ENCODE peak calls at places on chromosomes 5 and 9, in nine cellular contexts. One of them, this sample, is unnamed.

GRCh38 chr5:53246042-53246836 is 136.7 kb upstream of the MOCS2 start:
- DNase-seq in activated gamma-delta T cell treated with anti-CD3 and anti-CD28 coated beads, Interleukin-2, amount 50 U/mL, for 16 hours: no peak
- DNase-seq in body of pancreas: no peak
- DNase-seq in GM12891: no peak
- DNase-seq in endothelial cell: no peak
- DNase-seq in stimulated activated CD4-positive, alpha-beta T cell treated with anti-CD3 and anti-CD28 coated beads, Interleukin-2, amount 100 ng/mL, for 48 hours: no peak
- DNase-seq in substantia nigra: no peak
- DNase-seq in NCI-H345: no peak
- DNase-seq in KG1: no peak
- DNase-seq in this sample: no peak

GRCh38 chr5:180787711-180788431 is 14.7 kb downstream of the MGAT1 start:
- DNase-seq in stimulated activated CD4-positive, alpha-beta T cell treated with anti-CD3 and anti-CD28 coated beads, Interleukin-2, amount 100 ng/mL, for 48 hours: no peak
- DNase-seq in endothelial cell: no peak
- DNase-seq in GM12891: no peak
- DNase-seq in body of pancreas: no peak
- DNase-seq in KG1: no peak
- DNase-seq in NCI-H345: no peak
- DNase-seq in activated gamma-delta T cell treated with anti-CD3 and anti-CD28 coated beads, Interleukin-2, amount 50 U/mL, for 16 hours: no peak
- DNase-seq in substantia nigra: no peak
- DNase-seq in this sample: no peak

GRCh38 chr5:94316916-94317838 is 301.2 kb downstream of the KIAA0825 start:
- DNase-seq in KG1: no peak
- DNase-seq in GM12891: no peak
- DNase-seq in activated gamma-delta T cell treated with anti-CD3 and anti-CD28 coated beads, Interleukin-2, amount 50 U/mL, for 16 hours: no peak
- DNase-seq in stimulated activated CD4-positive, alpha-beta T cell treated with anti-CD3 and anti-CD28 coated beads, Interleukin-2, amount 100 ng/mL, for 48 hours: no peak
- DNase-seq in body of pancreas: no peak
- DNase-seq in endothelial cell: no peak
- DNase-seq in NCI-H345: no peak
- DNase-seq in substantia nigra: no peak
- DNase-seq in this sample: no peak

GRCh38 chr9:36584626-36585460 is 12.1 kb downstream of the MELK start:
- DNase-seq in stimulated activated CD4-positive, alpha-beta T cell treated with anti-CD3 and anti-CD28 coated beads, Interleukin-2, amount 100 ng/mL, for 48 hours: no peak
- DNase-seq in KG1: no peak
- DNase-seq in endothelial cell: no peak
- DNase-seq in substantia nigra: no peak
- DNase-seq in body of pancreas: no peak
- DNase-seq in GM12891: no peak
- DNase-seq in activated gamma-delta T cell treated with anti-CD3 and anti-CD28 coated beads, Interleukin-2, amount 50 U/mL, for 16 hours: no peak
- DNase-seq in NCI-H345: no peak
- DNase-seq in this sample: no peak

GRCh38 chr5:32170303-32171170 is 3.6 kb downstream of the GOLPH3 start:
- DNase-seq in activated gamma-delta T cell treated with anti-CD3 and anti-CD28 coated beads, Interleukin-2, amount 50 U/mL, for 16 hours: no peak
- DNase-seq in GM12891: no peak
- DNase-seq in body of pancreas: no peak
- DNase-seq in KG1: no peak
- DNase-seq in substantia nigra: no peak
- DNase-seq in NCI-H345: no peak
- DNase-seq in stimulated activated CD4-positive, alpha-beta T cell treated with anti-CD3 and anti-CD28 coated beads, Interleukin-2, amount 100 ng/mL, for 48 hours: no peak
- DNase-seq in endothelial cell: no peak
- DNase-seq in this sample: no peak

GRCh38 chr9:130090915-130091314 is 37.2 kb downstream of the GPR107 start:
- DNase-seq in activated gamma-delta T cell treated with anti-CD3 and anti-CD28 coated beads, Interleukin-2, amount 50 U/mL, for 16 hours: no peak
- DNase-seq in GM12891: no peak
- DNase-seq in substantia nigra: no peak
- DNase-seq in stimulated activated CD4-positive, alpha-beta T cell treated with anti-CD3 and anti-CD28 coated beads, Interleukin-2, amount 100 ng/mL, for 48 hours: no peak
- DNase-seq in NCI-H345: no peak
- DNase-seq in endothelial cell: no peak
- DNase-seq in body of pancreas: no peak
- DNase-seq in KG1: no peak
- DNase-seq in this sample: no peak

GRCh38 chr9:129399301-129399990 is 221.4 kb upstream of the IER5L start:
- DNase-seq in KG1: no peak
- DNase-seq in activated gamma-delta T cell treated with anti-CD3 and anti-CD28 coated beads, Interleukin-2, amount 50 U/mL, for 16 hours: no peak
- DNase-seq in stimulated activated CD4-positive, alpha-beta T cell treated with anti-CD3 and anti-CD28 coated beads, Interleukin-2, amount 100 ng/mL, for 48 hours: no peak
- DNase-seq in substantia nigra: no peak
- DNase-seq in endothelial cell: no peak
- DNase-seq in NCI-H345: no peak
- DNase-seq in GM12891: no peak
- DNase-seq in body of pancreas: no peak
- DNase-seq in this sample: no peak

GRCh38 chr5:55218966-55219365 is 8.1 kb downstream of the MCIDAS start:
- DNase-seq in substantia nigra: no peak
- DNase-seq in activated gamma-delta T cell treated with anti-CD3 and anti-CD28 coated beads, Interleukin-2, amount 50 U/mL, for 16 hours: no peak
- DNase-seq in stimulated activated CD4-positive, alpha-beta T cell treated with anti-CD3 and anti-CD28 coated beads, Interleukin-2, amount 100 ng/mL, for 48 hours: no peak
- DNase-seq in GM12891: no peak
- DNase-seq in endothelial cell: no peak
- DNase-seq in body of pancreas: peak
- DNase-seq in NCI-H345: peak
- DNase-seq in KG1: no peak
- DNase-seq in this sample: no peak

GRCh38 chr9:119088002-119088401 is 281.2 kb downstream of the BRINP1 start:
- DNase-seq in body of pancreas: no peak
- DNase-seq in GM12891: no peak
- DNase-seq in NCI-H345: peak
- DNase-seq in stimulated activated CD4-positive, alpha-beta T cell treated with anti-CD3 and anti-CD28 coated beads, Interleukin-2, amount 100 ng/mL, for 48 hours: no peak
- DNase-seq in KG1: no peak
- DNase-seq in endothelial cell: no peak
- DNase-seq in activated gamma-delta T cell treated with anti-CD3 and anti-CD28 coated beads, Interleukin-2, amount 50 U/mL, for 16 hours: no peak
- DNase-seq in substantia nigra: no peak
- DNase-seq in this sample: no peak

GRCh38 chr5:178363501-178364325 is 131.1 kb upstream of the PHYKPL start:
- DNase-seq in activated gamma-delta T cell treated with anti-CD3 and anti-CD28 coated beads, Interleukin-2, amount 50 U/mL, for 16 hours: no peak
- DNase-seq in endothelial cell: no peak
- DNase-seq in NCI-H345: no peak
- DNase-seq in GM12891: no peak
- DNase-seq in body of pancreas: no peak
- DNase-seq in substantia nigra: no peak
- DNase-seq in stimulated activated CD4-positive, alpha-beta T cell treated with anti-CD3 and anti-CD28 coated beads, Interleukin-2, amount 100 ng/mL, for 48 hours: no peak
- DNase-seq in KG1: no peak
- DNase-seq in this sample: no peak

GRCh38 chr5:157867736-157868135 is 8.8 kb upstream of the CLINT1 start:
- DNase-seq in KG1: no peak
- DNase-seq in NCI-H345: no peak
- DNase-seq in activated gamma-delta T cell treated with anti-CD3 and anti-CD28 coated beads, Interleukin-2, amount 50 U/mL, for 16 hours: no peak
- DNase-seq in substantia nigra: no peak
- DNase-seq in GM12891: no peak
- DNase-seq in stimulated activated CD4-positive, alpha-beta T cell treated with anti-CD3 and anti-CD28 coated beads, Interleukin-2, amount 100 ng/mL, for 48 hours: no peak
- DNase-seq in endothelial cell: no peak
- DNase-seq in body of pancreas: no peak
- DNase-seq in this sample: no peak

GRCh38 chr9:137254624-137255447 is at the start of gene NELFB:
- DNase-seq in NCI-H345: peak
- DNase-seq in stimulated activated CD4-positive, alpha-beta T cell treated with anti-CD3 and anti-CD28 coated beads, Interleukin-2, amount 100 ng/mL, for 48 hours: peak
- DNase-seq in activated gamma-delta T cell treated with anti-CD3 and anti-CD28 coated beads, Interleukin-2, amount 50 U/mL, for 16 hours: peak
- DNase-seq in substantia nigra: peak
- DNase-seq in body of pancreas: peak
- DNase-seq in endothelial cell: peak
- DNase-seq in GM12891: peak
- DNase-seq in KG1: peak
- DNase-seq in this sample: peak

GRCh38 chr9:98105006-98105405 is 14.0 kb downstream of the TRIM14 start:
- DNase-seq in KG1: no peak
- DNase-seq in endothelial cell: no peak
- DNase-seq in substantia nigra: no peak
- DNase-seq in activated gamma-delta T cell treated with anti-CD3 and anti-CD28 coated beads, Interleukin-2, amount 50 U/mL, for 16 hours: no peak
- DNase-seq in NCI-H345: no peak
- DNase-seq in stimulated activated CD4-positive, alpha-beta T cell treated with anti-CD3 and anti-CD28 coated beads, Interleukin-2, amount 100 ng/mL, for 48 hours: no peak
- DNase-seq in GM12891: no peak
- DNase-seq in body of pancreas: no peak
- DNase-seq in this sample: no peak

GRCh38 chr9:110340306-110340705 is 2.6 kb upstream of the TXNDC8 start:
- DNase-seq in body of pancreas: no peak
- DNase-seq in activated gamma-delta T cell treated with anti-CD3 and anti-CD28 coated beads, Interleukin-2, amount 50 U/mL, for 16 hours: no peak
- DNase-seq in NCI-H345: no peak
- DNase-seq in substantia nigra: no peak
- DNase-seq in endothelial cell: peak
- DNase-seq in stimulated activated CD4-positive, alpha-beta T cell treated with anti-CD3 and anti-CD28 coated beads, Interleukin-2, amount 100 ng/mL, for 48 hours: no peak
- DNase-seq in KG1: no peak
- DNase-seq in GM12891: no peak
- DNase-seq in this sample: no peak

GRCh38 chr5:81778642-81779041 is 27.7 kb upstream of the SSBP2 start:
- DNase-seq in GM12891: no peak
- DNase-seq in body of pancreas: no peak
- DNase-seq in substantia nigra: no peak
- DNase-seq in NCI-H345: no peak
- DNase-seq in KG1: peak
- DNase-seq in endothelial cell: no peak
- DNase-seq in activated gamma-delta T cell treated with anti-CD3 and anti-CD28 coated beads, Interleukin-2, amount 50 U/mL, for 16 hours: no peak
- DNase-seq in stimulated activated CD4-positive, alpha-beta T cell treated with anti-CD3 and anti-CD28 coated beads, Interleukin-2, amount 100 ng/mL, for 48 hours: no peak
- DNase-seq in this sample: no peak

GRCh38 chr9:134860510-134860909 is 20.1 kb upstream of the FCN2 start:
- DNase-seq in KG1: no peak
- DNase-seq in stimulated activated CD4-positive, alpha-beta T cell treated with anti-CD3 and anti-CD28 coated beads, Interleukin-2, amount 100 ng/mL, for 48 hours: no peak
- DNase-seq in activated gamma-delta T cell treated with anti-CD3 and anti-CD28 coated beads, Interleukin-2, amount 50 U/mL, for 16 hours: no peak
- DNase-seq in NCI-H345: no peak
- DNase-seq in endothelial cell: no peak
- DNase-seq in GM12891: no peak
- DNase-seq in substantia nigra: no peak
- DNase-seq in body of pancreas: no peak
- DNase-seq in this sample: no peak

GRCh38 chr9:35501941-35502340 is 12.0 kb downstream of the RUSC2 start:
- DNase-seq in stimulated activated CD4-positive, alpha-beta T cell treated with anti-CD3 and anti-CD28 coated beads, Interleukin-2, amount 100 ng/mL, for 48 hours: no peak
- DNase-seq in GM12891: no peak
- DNase-seq in endothelial cell: no peak
- DNase-seq in activated gamma-delta T cell treated with anti-CD3 and anti-CD28 coated beads, Interleukin-2, amount 50 U/mL, for 16 hours: no peak
- DNase-seq in KG1: no peak
- DNase-seq in body of pancreas: no peak
- DNase-seq in substantia nigra: no peak
- DNase-seq in NCI-H345: no peak
- DNase-seq in this sample: no peak

GRCh38 chr5:173633304-173633703 is 16.9 kb upstream of the BOD1 start:
- DNase-seq in GM12891: no peak
- DNase-seq in endothelial cell: no peak
- DNase-seq in body of pancreas: no peak
- DNase-seq in stimulated activated CD4-positive, alpha-beta T cell treated with anti-CD3 and anti-CD28 coated beads, Interleukin-2, amount 100 ng/mL, for 48 hours: no peak
- DNase-seq in substantia nigra: no peak
- DNase-seq in activated gamma-delta T cell treated with anti-CD3 and anti-CD28 coated beads, Interleukin-2, amount 50 U/mL, for 16 hours: no peak
- DNase-seq in NCI-H345: no peak
- DNase-seq in KG1: no peak
- DNase-seq in this sample: no peak

GRCh38 chr9:100474950-100475276 is 2.0 kb downstream of the TMEFF1 start:
- DNase-seq in KG1: no peak
- DNase-seq in endothelial cell: no peak
- DNase-seq in substantia nigra: no peak
- DNase-seq in NCI-H345: no peak
- DNase-seq in GM12891: no peak
- DNase-seq in stimulated activated CD4-positive, alpha-beta T cell treated with anti-CD3 and anti-CD28 coated beads, Interleukin-2, amount 100 ng/mL, for 48 hours: no peak
- DNase-seq in activated gamma-delta T cell treated with anti-CD3 and anti-CD28 coated beads, Interleukin-2, amount 50 U/mL, for 16 hours: no peak
- DNase-seq in body of pancreas: no peak
- DNase-seq in this sample: no peak

GRCh38 chr5:139094154-139095131 is 103.7 kb downstream of the SIL1 start:
- DNase-seq in endothelial cell: no peak
- DNase-seq in KG1: no peak
- DNase-seq in body of pancreas: no peak
- DNase-seq in stimulated activated CD4-positive, alpha-beta T cell treated with anti-CD3 and anti-CD28 coated beads, Interleukin-2, amount 100 ng/mL, for 48 hours: no peak
- DNase-seq in activated gamma-delta T cell treated with anti-CD3 and anti-CD28 coated beads, Interleukin-2, amount 50 U/mL, for 16 hours: no peak
- DNase-seq in substantia nigra: no peak
- DNase-seq in GM12891: no peak
- DNase-seq in NCI-H345: no peak
- DNase-seq in this sample: no peak

GRCh38 chr9:126417007-126417406 is 90.4 kb downstream of the MVB12B start:
- DNase-seq in substantia nigra: no peak
- DNase-seq in KG1: no peak
- DNase-seq in GM12891: no peak
- DNase-seq in NCI-H345: peak
- DNase-seq in endothelial cell: no peak
- DNase-seq in body of pancreas: no peak
- DNase-seq in stimulated activated CD4-positive, alpha-beta T cell treated with anti-CD3 and anti-CD28 coated beads, Interleukin-2, amount 100 ng/mL, for 48 hours: no peak
- DNase-seq in activated gamma-delta T cell treated with anti-CD3 and anti-CD28 coated beads, Interleukin-2, amount 50 U/mL, for 16 hours: no peak
- DNase-seq in this sample: no peak

GRCh38 chr9:2610985-2611384 is 10.6 kb upstream of the VLDLR start:
- DNase-seq in endothelial cell: no peak
- DNase-seq in KG1: no peak
- DNase-seq in NCI-H345: no peak
- DNase-seq in body of pancreas: no peak
- DNase-seq in activated gamma-delta T cell treated with anti-CD3 and anti-CD28 coated beads, Interleukin-2, amount 50 U/mL, for 16 hours: no peak
- DNase-seq in GM12891: no peak
- DNase-seq in stimulated activated CD4-positive, alpha-beta T cell treated with anti-CD3 and anti-CD28 coated beads, Interleukin-2, amount 100 ng/mL, for 48 hours: no peak
- DNase-seq in substantia nigra: no peak
- DNase-seq in this sample: no peak

GRCh38 chr5:38938424-38938823 is 92.6 kb downstream of the OSMR start:
- DNase-seq in body of pancreas: no peak
- DNase-seq in activated gamma-delta T cell treated with anti-CD3 and anti-CD28 coated beads, Interleukin-2, amount 50 U/mL, for 16 hours: no peak
- DNase-seq in stimulated activated CD4-positive, alpha-beta T cell treated with anti-CD3 and anti-CD28 coated beads, Interleukin-2, amount 100 ng/mL, for 48 hours: no peak
- DNase-seq in substantia nigra: no peak
- DNase-seq in GM12891: no peak
- DNase-seq in KG1: no peak
- DNase-seq in endothelial cell: no peak
- DNase-seq in NCI-H345: no peak
- DNase-seq in this sample: no peak

GRCh38 chr5:170221319-170221718 is 11.5 kb upstream of the C5orf58 start:
- DNase-seq in KG1: no peak
- DNase-seq in stimulated activated CD4-positive, alpha-beta T cell treated with anti-CD3 and anti-CD28 coated beads, Interleukin-2, amount 100 ng/mL, for 48 hours: no peak
- DNase-seq in NCI-H345: no peak
- DNase-seq in endothelial cell: no peak
- DNase-seq in GM12891: no peak
- DNase-seq in activated gamma-delta T cell treated with anti-CD3 and anti-CD28 coated beads, Interleukin-2, amount 50 U/mL, for 16 hours: no peak
- DNase-seq in body of pancreas: no peak
- DNase-seq in substantia nigra: no peak
- DNase-seq in this sample: no peak

GRCh38 chr5:66960373-66961137 is 236.0 kb downstream of the CD180 start:
- DNase-seq in substantia nigra: no peak
- DNase-seq in stimulated activated CD4-positive, alpha-beta T cell treated with anti-CD3 and anti-CD28 coated beads, Interleukin-2, amount 100 ng/mL, for 48 hours: no peak
- DNase-seq in NCI-H345: peak
- DNase-seq in KG1: no peak
- DNase-seq in endothelial cell: no peak
- DNase-seq in activated gamma-delta T cell treated with anti-CD3 and anti-CD28 coated beads, Interleukin-2, amount 50 U/mL, for 16 hours: no peak
- DNase-seq in body of pancreas: no peak
- DNase-seq in GM12891: no peak
- DNase-seq in this sample: no peak

GRCh38 chr9:99828417-99829176 is 6.9 kb downstream of the NR4A3 start:
- DNase-seq in KG1: no peak
- DNase-seq in NCI-H345: no peak
- DNase-seq in body of pancreas: no peak
- DNase-seq in activated gamma-delta T cell treated with anti-CD3 and anti-CD28 coated beads, Interleukin-2, amount 50 U/mL, for 16 hours: no peak
- DNase-seq in stimulated activated CD4-positive, alpha-beta T cell treated with anti-CD3 and anti-CD28 coated beads, Interleukin-2, amount 100 ng/mL, for 48 hours: no peak
- DNase-seq in GM12891: no peak
- DNase-seq in endothelial cell: peak
- DNase-seq in substantia nigra: no peak
- DNase-seq in this sample: no peak

GRCh38 chr9:110578896-110579752 is at the start of gene SVEP1:
- DNase-seq in activated gamma-delta T cell treated with anti-CD3 and anti-CD28 coated beads, Interleukin-2, amount 50 U/mL, for 16 hours: no peak
- DNase-seq in endothelial cell: peak
- DNase-seq in NCI-H345: peak
- DNase-seq in GM12891: peak
- DNase-seq in substantia nigra: peak
- DNase-seq in KG1: no peak
- DNase-seq in stimulated activated CD4-positive, alpha-beta T cell treated with anti-CD3 and anti-CD28 coated beads, Interleukin-2, amount 100 ng/mL, for 48 hours: no peak
- DNase-seq in body of pancreas: peak
- DNase-seq in this sample: no peak

GRCh38 chr5:17217421-17218352 is at the start of gene BASP1:
- DNase-seq in GM12891: peak
- DNase-seq in stimulated activated CD4-positive, alpha-beta T cell treated with anti-CD3 and anti-CD28 coated beads, Interleukin-2, amount 100 ng/mL, for 48 hours: no peak
- DNase-seq in NCI-H345: peak
- DNase-seq in activated gamma-delta T cell treated with anti-CD3 and anti-CD28 coated beads, Interleukin-2, amount 50 U/mL, for 16 hours: no peak
- DNase-seq in endothelial cell: peak
- DNase-seq in KG1: no peak
- DNase-seq in body of pancreas: peak
- DNase-seq in substantia nigra: peak
- DNase-seq in this sample: peak

GRCh38 chr9:94864862-94865435 is 138.4 kb downstream of the AOPEP start:
- DNase-seq in stimulated activated CD4-positive, alpha-beta T cell treated with anti-CD3 and anti-CD28 coated beads, Interleukin-2, amount 100 ng/mL, for 48 hours: no peak
- DNase-seq in KG1: no peak
- DNase-seq in activated gamma-delta T cell treated with anti-CD3 and anti-CD28 coated beads, Interleukin-2, amount 50 U/mL, for 16 hours: no peak
- DNase-seq in body of pancreas: no peak
- DNase-seq in substantia nigra: no peak
- DNase-seq in NCI-H345: no peak
- DNase-seq in endothelial cell: no peak
- DNase-seq in GM12891: no peak
- DNase-seq in this sample: no peak

GRCh38 chr5:35671516-35671915 is 53.9 kb downstream of the SPEF2 start:
- DNase-seq in endothelial cell: no peak
- DNase-seq in NCI-H345: no peak
- DNase-seq in body of pancreas: no peak
- DNase-seq in substantia nigra: no peak
- DNase-seq in stimulated activated CD4-positive, alpha-beta T cell treated with anti-CD3 and anti-CD28 coated beads, Interleukin-2, amount 100 ng/mL, for 48 hours: no peak
- DNase-seq in activated gamma-delta T cell treated with anti-CD3 and anti-CD28 coated beads, Interleukin-2, amount 50 U/mL, for 16 hours: no peak
- DNase-seq in KG1: no peak
- DNase-seq in GM12891: no peak
- DNase-seq in this sample: no peak

GRCh38 chr5:181052526-181052927 is 12.5 kb downstream of the BTNL9 start:
- DNase-seq in activated gamma-delta T cell treated with anti-CD3 and anti-CD28 coated beads, Interleukin-2, amount 50 U/mL, for 16 hours: no peak
- DNase-seq in substantia nigra: no peak
- DNase-seq in stimulated activated CD4-positive, alpha-beta T cell treated with anti-CD3 and anti-CD28 coated beads, Interleukin-2, amount 100 ng/mL, for 48 hours: no peak
- DNase-seq in NCI-H345: peak
- DNase-seq in KG1: no peak
- DNase-seq in GM12891: no peak
- DNase-seq in body of pancreas: no peak
- DNase-seq in endothelial cell: peak
- DNase-seq in this sample: peak